ENCODE peak calls at places on chromosome 3, in ten cellular contexts. R, B, E, O, K, Y, C, G, F and Q are unnamed samples.
A peak's percentile ranks its signal among the peaks of the same experiment; 100 is the strongest.

GRCh38 chr3:188689101-188689574 is 482.6 kb upstream of the TPRG1 start:
- DNase-seq in R (no peak), G (no peak), B (peak; percentile 56), K (no peak), F (no peak), C (no peak), O (no peak), E (peak; percentile 11), Y (peak; percentile 71), Q (peak; percentile 72)

GRCh38 chr3:141979050-141979671 is 102.7 kb downstream of the ATP1B3 start:
- DNase-seq in B (peak; percentile 85), F (peak; percentile 45), R (no peak), Y (no peak), E (no peak), O (no peak), K (no peak), C (no peak), G (no peak), Q (peak; percentile 89)

GRCh38 chr3:65575376-65575840 is 463.3 kb downstream of the MAGI1 start:
- DNase-seq in K (no peak), B (peak; percentile 98), O (no peak), C (no peak), E (no peak), F (no peak), G (no peak), R (no peak), Y (no peak), Q (peak; percentile 88)

GRCh38 chr3:55771503-55771902 is 284.4 kb upstream of the WNT5A start:
- DNase-seq in F (no peak), G (no peak), R (no peak), K (no peak), E (no peak), B (no peak), Y (no peak), O (no peak), C (no peak), Q (no peak)

GRCh38 chr3:124837065-124837464 is 50.1 kb downstream of the ITGB5 start:
- DNase-seq in K (no peak), O (no peak), C (no peak), B (no peak), E (no peak), F (no peak), R (no peak), Y (no peak), G (no peak), Q (no peak)

GRCh38 chr3:58072046-58072445 is 63.8 kb downstream of the FLNB start:
- DNase-seq in E (no peak), C (no peak), O (no peak), K (no peak), B (peak; percentile 81), F (no peak), R (no peak), Y (peak; percentile 57), G (no peak), Q (peak; percentile 98)

GRCh38 chr3:152386208-152386607 is 117.5 kb downstream of the MBNL1 start:
- DNase-seq in C (no peak), B (no peak), O (no peak), Y (no peak), R (no peak), E (no peak), G (no peak), K (no peak), F (no peak), Q (no peak)

GRCh38 chr3:137148406-137148805 is 190.6 kb downstream of the IL20RB start:
- DNase-seq in R (no peak), G (no peak), O (no peak), B (no peak), C (no peak), Y (no peak), K (no peak), E (no peak), F (no peak), Q (no peak)

GRCh38 chr3:56864090-56864489 is 62.3 kb upstream of the ARHGEF3 start:
- DNase-seq in Y (no peak), G (no peak), B (no peak), F (no peak), O (no peak), E (no peak), K (no peak), C (no peak), R (no peak), Q (no peak)

GRCh38 chr3:182618981-182619591 is 174.2 kb upstream of the ATP11B start:
- DNase-seq in R (no peak), Y (no peak), C (no peak), F (peak; percentile 59), K (no peak), G (no peak), E (no peak), O (no peak), B (peak; percentile 1), Q (peak; percentile 93)

GRCh38 chr3:146493761-146494160 is 24.4 kb upstream of the PLSCR2 start:
- DNase-seq in C (no peak), K (no peak), F (no peak), B (peak; percentile 48), Y (no peak), R (no peak), E (no peak), G (no peak), O (no peak), Q (no peak)
- H3K4me3 ChIP-seq in C (no peak overlapping the region), K (no peak overlapping the region), F (no peak overlapping the region), B (no peak overlapping the region), Y (no peak overlapping the region), R (no peak overlapping the region), E (no peak overlapping the region), G (no peak overlapping the region), O (no peak overlapping the region), Q (no peak overlapping the region)

GRCh38 chr3:139309046-139309660 is 34.7 kb upstream of the MRPS22 start:
- DNase-seq in C (no peak), E (no peak), B (no peak), K (no peak), O (no peak), R (no peak), G (no peak), F (no peak), Y (no peak), Q (no peak)

GRCh38 chr3:139306078-139306477 is 37.7 kb upstream of the MRPS22 start:
- DNase-seq in F (no peak), O (no peak), G (no peak), E (no peak), Y (no peak), C (no peak), B (no peak), R (no peak), K (no peak), Q (no peak)

GRCh38 chr3:139308156-139309017 is 35.4 kb upstream of the MRPS22 start:
- DNase-seq in R (no peak), G (no peak), C (no peak), K (no peak), B (no peak), E (no peak), O (no peak), F (no peak), Y (no peak), Q (no peak)

GRCh38 chr3:139307601-139308146 is 36.1 kb upstream of the MRPS22 start:
- DNase-seq in C (no peak), Y (no peak), B (no peak), F (no peak), G (no peak), E (no peak), K (no peak), R (no peak), O (no peak), Q (no peak)

DNA sequence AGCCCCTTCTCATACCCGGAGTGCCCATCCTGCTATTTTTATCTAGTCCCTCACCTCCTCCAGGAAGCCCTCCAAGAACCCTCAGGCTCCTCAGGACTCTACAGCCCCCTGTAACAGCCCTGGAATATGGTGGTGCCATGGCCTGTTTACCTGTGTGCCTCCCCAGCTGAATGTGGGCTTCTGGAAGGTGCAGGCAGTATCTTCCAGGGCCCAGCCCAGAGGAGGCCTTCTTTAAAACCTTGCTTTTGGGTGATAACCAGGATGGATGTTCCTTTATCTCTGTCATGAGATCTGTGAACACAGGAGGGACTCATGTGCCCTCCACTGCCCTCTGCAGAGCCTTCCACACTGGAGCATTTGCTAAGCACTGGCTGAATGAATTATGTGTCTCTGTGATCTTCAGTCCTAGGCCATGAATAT is 36.7 kb upstream of the MRPS22 start:
- DNase-seq in F (no peak), K (no peak), Y (no peak), R (no peak), G (no peak), E (no peak), B (no peak), O (no peak), C (no peak), Q (no peak)
- H3K4me1 ChIP-seq in F (peaks cover 82% of the 10 kb centered on the region), K (peaks cover 14% of the 10 kb centered on the region), Y (no peaks in the 10 kb centered on the region), R (peaks cover 5% of the 10 kb centered on the region), G (peaks cover 8% of the 10 kb centered on the region), E (no peaks in the 10 kb centered on the region), B (peaks cover 34% of the 10 kb centered on the region), O (no peaks in the 10 kb centered on the region), C (no peaks in the 10 kb centered on the region), Q (peaks cover 42% of the 10 kb centered on the region)

GRCh38 chr3:27728195-27729087 is 6.3 kb upstream of the EOMES start:
- DNase-seq in B (no peak), Y (no peak), F (no peak), K (no peak), C (no peak), O (no peak), E (no peak), R (peak; percentile 23), G (no peak), Q (no peak)

GRCh38 chr3:27730774-27731659 is 8.9 kb upstream of the EOMES start:
- DNase-seq in B (no peak), F (no peak), G (no peak), O (no peak), C (no peak), E (no peak), Y (no peak), R (no peak), K (no peak), Q (no peak)

GRCh38 chr3:27726240-27726639 is 4.1 kb upstream of the EOMES start:
- DNase-seq in K (no peak), E (no peak), F (no peak), R (no peak), O (no peak), C (no peak), B (no peak), G (no peak), Y (no peak), Q (no peak)

GRCh38 chr3:27729748-27730611 is 7.9 kb upstream of the EOMES start:
- DNase-seq in O (no peak), K (no peak), R (peak; percentile 46), B (no peak), F (no peak), C (no peak), G (no peak), Y (no peak), E (no peak), Q (no peak)

GRCh38 chr3:27729325-27729724 is 7.2 kb upstream of the EOMES start:
- DNase-seq in O (no peak), Y (no peak), G (no peak), C (no peak), F (no peak), B (no peak), E (no peak), K (no peak), R (no peak), Q (no peak)
- H3K4me3 ChIP-seq in O (no peak overlapping the region), Y (no peak overlapping the region), G (peak overlapping the region; percentile 54), C (no peak overlapping the region), F (no peak overlapping the region), B (no peak overlapping the region), E (no peak overlapping the region), K (no peak overlapping the region), R (no peak overlapping the region), Q (no peak overlapping the region)

DNA sequence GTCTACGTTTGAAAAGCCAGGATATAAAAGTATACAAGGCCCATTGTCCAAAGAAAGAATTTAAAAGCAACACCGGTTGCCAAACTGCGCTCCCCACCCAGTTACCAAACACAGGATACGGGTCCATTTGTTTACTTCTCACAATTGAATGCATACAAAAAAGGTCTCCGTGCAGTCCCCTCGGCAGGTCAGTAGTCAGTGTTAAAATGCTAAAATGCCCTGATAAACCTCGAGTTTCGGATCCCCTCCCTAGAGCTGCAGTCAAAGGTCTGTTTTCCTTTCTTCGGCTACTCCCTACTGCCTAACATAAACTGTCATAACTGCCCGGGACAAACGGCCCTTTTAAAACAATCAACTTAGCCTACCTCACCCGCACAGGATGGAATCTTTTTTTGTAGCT is 534.6 kb downstream of the FOXP1 start:
- DNase-seq in Y (no peak), R (no peak), B (no peak), O (no peak), E (no peak), C (no peak), K (no peak), G (no peak), F (no peak), Q (no peak)
- H3K4me1 ChIP-seq in Y (peaks cover 84% of the 10 kb centered on the region), R (peaks cover 86% of the 10 kb centered on the region), B (peaks cover 36% of the 10 kb centered on the region), O (peaks cover 96% of the 10 kb centered on the region), E (no peaks in the 10 kb centered on the region), C (peaks cover 41% of the 10 kb centered on the region), K (peaks cover 55% of the 10 kb centered on the region), G (peaks cover 91% of the 10 kb centered on the region), F (no peaks in the 10 kb centered on the region), Q (peaks cover 41% of the 10 kb centered on the region)